ENCODE peak calls at places on chromosomes 5 and 9, in four cellular contexts. O, K, S and I are unnamed samples.

GRCh38 chr9:95138474-95138873 is 179.0 kb downstream of the FANCC start:
- DNase-seq in O (peak; percentile 66), K (no peak), S (no peak), I (no peak)

GRCh38 chr5:164475339-164475977 is 970.0 kb downstream of the MAT2B start:
- DNase-seq in O (peak; percentile 45), K (peak; percentile 60), S (no peak), I (no peak)

GRCh38 chr9:73583590-73583989 is 431.9 kb downstream of the ANXA1 start:
- DNase-seq in S (no peak), O (no peak), K (no peak), I (no peak)

GRCh38 chr5:131854134-131854533 is 57.3 kb upstream of the FNIP1 start:
- DNase-seq in K (peak; percentile 66), O (no peak), S (no peak), I (no peak)

GRCh38 chr9:115674091-115674490 is 479.5 kb upstream of the PAPPA start:
- DNase-seq in K (no peak), O (no peak), S (no peak), I (no peak)

GRCh38 chr5:107296572-107296971 is 374.2 kb downstream of the EFNA5 start:
- DNase-seq in O (no peak), S (no peak), K (no peak), I (no peak)

GRCh38 chr9:88578486-88579362 is 43.7 kb downstream of the NXNL2 start:
- DNase-seq in S (peak; percentile 45), K (peak; percentile 79), O (peak; percentile 48), I (peak; percentile 94)

GRCh38 chr9:21096172-21096900 is 18.6 kb upstream of the IFNB1 start:
- DNase-seq in O (no peak), K (peak; percentile 93), S (peak; percentile 39), I (no peak)

GRCh38 chr9:114050226-114050568 is 27.9 kb downstream of the AMBP start:
- DNase-seq in K (no peak), S (no peak), O (no peak), I (peak; percentile 22)

GRCh38 chr9:98539954-98540353 is 168.8 kb downstream of the GABBR2 start:
- DNase-seq in K (no peak), S (no peak), O (no peak), I (no peak)

GRCh38 chr9:93084471-93084881 is 11.5 kb upstream of the CARD19 start:
- DNase-seq in O (no peak), S (no peak), K (no peak), I (peak; percentile 58)

GRCh38 chr9:134335095-134335489 is 8.8 kb downstream of the RXRA start:
- DNase-seq in O (no peak), K (no peak), S (no peak), I (no peak)

GRCh38 chr5:177325868-177326381 is 14.2 kb upstream of the MXD3 start:
- DNase-seq in S (no peak), K (no peak), O (no peak), I (no peak)

GRCh38 chr5:14594378-14595074 is 12.9 kb downstream of the OTULINL start:
- DNase-seq in K (no peak), O (no peak), S (no peak), I (no peak)

GRCh38 chr9:20384642-20385041 is 237.7 kb downstream of the MLLT3 start:
- DNase-seq in S (no peak), K (no peak), O (no peak), I (no peak)

GRCh38 chr5:109688647-109688998 is 1.1 kb upstream of the MAN2A1 start:
- DNase-seq in O (peak; percentile 66), K (peak; percentile 93), S (no peak), I (no peak)

GRCh38 chr5:34556514-34556782 is 99.7 kb upstream of the RAI14 start:
- DNase-seq in S (no peak), K (no peak), O (no peak), I (no peak)

GRCh38 chr9:114521846-114522245 is 16.6 kb upstream of the WHRN start:
- DNase-seq in S (no peak), K (no peak), O (no peak), I (no peak)

GRCh38 chr5:172452398-172453205 is 1.7 kb downstream of the SH3PXD2B start:
- DNase-seq in S (no peak), K (no peak), O (no peak), I (peak; percentile 13)

GRCh38 chr5:11482011-11482410 is 422.2 kb downstream of the CTNND2 start:
- DNase-seq in K (no peak), S (no peak), O (no peak), I (no peak)

GRCh38 chr9:113916931-113917330 is 40.8 kb downstream of the ZNF618 start:
- DNase-seq in S (no peak), K (no peak), O (no peak), I (no peak)

GRCh38 chr9:89886281-89886700 is 281.5 kb downstream of the GADD45G start:
- DNase-seq in O (no peak), K (no peak), S (no peak), I (peak; percentile 30)

GRCh38 chr5:59588922-59589321 is 304.6 kb downstream of the PDE4D start:
- DNase-seq in O (no peak), S (no peak), K (peak; percentile 52), I (no peak)

GRCh38 chr5:151570512-151571269 is 20.4 kb downstream of the FAT2 start:
- DNase-seq in K (no peak), O (peak; percentile 1), S (no peak), I (no peak)

GRCh38 chr5:102628449-102629175 is 126.5 kb upstream of the PAM start:
- DNase-seq in O (no peak), K (peak; percentile 59), S (no peak), I (no peak)

GRCh38 chr9:136856541-136857141 is 4.5 kb downstream of the MAMDC4 start:
- DNase-seq in S (no peak), K (no peak), O (no peak), I (peak; percentile 73)

GRCh38 chr5:133261993-133262392 is 210.2 kb downstream of the HSPA4 start:
- DNase-seq in O (no peak), K (no peak), S (no peak), I (no peak)

GRCh38 chr9:69532359-69532758 is 139.8 kb downstream of the APBA1 start:
- DNase-seq in S (no peak), K (peak; percentile 75), O (peak; percentile 85), I (no peak)

GRCh38 chr9:106857811-106858470 is 5.0 kb upstream of the ZNF462 start:
- DNase-seq in S (no peak), O (no peak), K (no peak), I (no peak)